ENCODE peak calls at places on chromosomes 12 and 14, in seven cellular contexts. One of them, this sample, is unnamed.
A peak's percentile ranks its signal among the peaks of the same experiment; 100 is the strongest.

GRCh38 chr12:77366616-77367015 is 301.2 kb upstream of the E2F7 start:
- DNase-seq in activated CD4-positive, alpha-beta T cell treated with anti-CD3 and anti-CD28 coated beads, Interleukin-2, amount 10 ng/mL, durations not matched to agents 7 days and 5 days: no peak
- DNase-seq in uterus: no peak
- DNase-seq in anterior cingulate cortex: no peak
- DNase-seq in WTC11: no peak
- DNase-seq in osteoblast: no peak
- DNase-seq in NCI-H2029 treated with DMSO at 0.1 percent for 48 hours: no peak
- DNase-seq in this sample: no peak

GRCh38 chr12:92614502-92614901 is 88.3 kb upstream of the PLEKHG7 start:
- DNase-seq in activated CD4-positive, alpha-beta T cell treated with anti-CD3 and anti-CD28 coated beads, Interleukin-2, amount 10 ng/mL, durations not matched to agents 7 days and 5 days: no peak
- DNase-seq in uterus: no peak
- DNase-seq in anterior cingulate cortex: no peak
- DNase-seq in WTC11: no peak
- DNase-seq in osteoblast: no peak
- DNase-seq in NCI-H2029 treated with DMSO at 0.1 percent for 48 hours: no peak
- DNase-seq in this sample: no peak

GRCh38 chr12:131445184-131445974 is 265.5 kb upstream of the SFSWAP start:
- DNase-seq in activated CD4-positive, alpha-beta T cell treated with anti-CD3 and anti-CD28 coated beads, Interleukin-2, amount 10 ng/mL, durations not matched to agents 7 days and 5 days: no peak
- DNase-seq in uterus: no peak
- DNase-seq in anterior cingulate cortex: no peak
- DNase-seq in WTC11: no peak
- DNase-seq in osteoblast: no peak
- DNase-seq in NCI-H2029 treated with DMSO at 0.1 percent for 48 hours: no peak
- DNase-seq in this sample: no peak

GRCh38 chr14:69315302-69315701 is 55.3 kb downstream of the GALNT16 start:
- DNase-seq in activated CD4-positive, alpha-beta T cell treated with anti-CD3 and anti-CD28 coated beads, Interleukin-2, amount 10 ng/mL, durations not matched to agents 7 days and 5 days: no peak
- DNase-seq in uterus: peak; percentile 49
- DNase-seq in anterior cingulate cortex: no peak
- DNase-seq in WTC11: peak; percentile 1
- DNase-seq in osteoblast: no peak
- DNase-seq in NCI-H2029 treated with DMSO at 0.1 percent for 48 hours: no peak
- DNase-seq in this sample: no peak

GRCh38 chr14:22221508-22221907 is 367.5 kb downstream of the DAD1 start:
- DNase-seq in activated CD4-positive, alpha-beta T cell treated with anti-CD3 and anti-CD28 coated beads, Interleukin-2, amount 10 ng/mL, durations not matched to agents 7 days and 5 days: peak; percentile 6
- DNase-seq in uterus: no peak
- DNase-seq in anterior cingulate cortex: no peak
- DNase-seq in WTC11: no peak
- DNase-seq in osteoblast: no peak
- DNase-seq in NCI-H2029 treated with DMSO at 0.1 percent for 48 hours: no peak
- DNase-seq in this sample: no peak

GRCh38 chr12:69966839-69967238 is 141.8 kb downstream of the MYRFL start:
- DNase-seq in activated CD4-positive, alpha-beta T cell treated with anti-CD3 and anti-CD28 coated beads, Interleukin-2, amount 10 ng/mL, durations not matched to agents 7 days and 5 days: no peak
- DNase-seq in uterus: no peak
- DNase-seq in anterior cingulate cortex: no peak
- DNase-seq in WTC11: no peak
- DNase-seq in osteoblast: no peak
- DNase-seq in NCI-H2029 treated with DMSO at 0.1 percent for 48 hours: no peak
- DNase-seq in this sample: no peak

GRCh38 chr14:59229653-59230406 is 41.4 kb downstream of the DAAM1 start:
- DNase-seq in activated CD4-positive, alpha-beta T cell treated with anti-CD3 and anti-CD28 coated beads, Interleukin-2, amount 10 ng/mL, durations not matched to agents 7 days and 5 days: peak; percentile 16
- DNase-seq in uterus: no peak
- DNase-seq in anterior cingulate cortex: no peak
- DNase-seq in WTC11: no peak
- DNase-seq in osteoblast: peak; percentile 35
- DNase-seq in NCI-H2029 treated with DMSO at 0.1 percent for 48 hours: no peak
- DNase-seq in this sample: no peak

GRCh38 chr12:64042901-64043300 is 179.2 kb downstream of the KICS2 start:
- DNase-seq in activated CD4-positive, alpha-beta T cell treated with anti-CD3 and anti-CD28 coated beads, Interleukin-2, amount 10 ng/mL, durations not matched to agents 7 days and 5 days: no peak
- DNase-seq in uterus: no peak
- DNase-seq in anterior cingulate cortex: no peak
- DNase-seq in WTC11: no peak
- DNase-seq in osteoblast: no peak
- DNase-seq in NCI-H2029 treated with DMSO at 0.1 percent for 48 hours: no peak
- DNase-seq in this sample: no peak

GRCh38 chr12:6606331-6607131 is 648 bp downstream of the CHD4 start:
- DNase-seq in activated CD4-positive, alpha-beta T cell treated with anti-CD3 and anti-CD28 coated beads, Interleukin-2, amount 10 ng/mL, durations not matched to agents 7 days and 5 days: peak; percentile 64
- DNase-seq in uterus: peak; percentile 74
- DNase-seq in anterior cingulate cortex: peak; percentile 27
- DNase-seq in WTC11: peak; percentile 44
- DNase-seq in osteoblast: peak; percentile 91
- DNase-seq in NCI-H2029 treated with DMSO at 0.1 percent for 48 hours: no peak
- DNase-seq in this sample: peak; percentile 67

GRCh38 chr12:54935235-54935951 is 49.2 kb downstream of the TESPA1 start:
- DNase-seq in activated CD4-positive, alpha-beta T cell treated with anti-CD3 and anti-CD28 coated beads, Interleukin-2, amount 10 ng/mL, durations not matched to agents 7 days and 5 days: peak; percentile 60
- DNase-seq in uterus: no peak
- DNase-seq in anterior cingulate cortex: no peak
- DNase-seq in WTC11: no peak
- DNase-seq in osteoblast: no peak
- DNase-seq in NCI-H2029 treated with DMSO at 0.1 percent for 48 hours: no peak
- DNase-seq in this sample: no peak

GRCh38 chr14:104429291-104429861 is 150.2 kb upstream of the C14orf180 start:
- DNase-seq in activated CD4-positive, alpha-beta T cell treated with anti-CD3 and anti-CD28 coated beads, Interleukin-2, amount 10 ng/mL, durations not matched to agents 7 days and 5 days: no peak
- DNase-seq in uterus: no peak
- DNase-seq in anterior cingulate cortex: no peak
- DNase-seq in WTC11: no peak
- DNase-seq in osteoblast: peak; percentile 51
- DNase-seq in NCI-H2029 treated with DMSO at 0.1 percent for 48 hours: no peak
- DNase-seq in this sample: peak; percentile 34

GRCh38 chr12:75795125-75795524 is 236.5 kb downstream of the PHLDA1 start:
- DNase-seq in activated CD4-positive, alpha-beta T cell treated with anti-CD3 and anti-CD28 coated beads, Interleukin-2, amount 10 ng/mL, durations not matched to agents 7 days and 5 days: no peak
- DNase-seq in uterus: no peak
- DNase-seq in anterior cingulate cortex: no peak
- DNase-seq in WTC11: no peak
- DNase-seq in osteoblast: no peak
- DNase-seq in NCI-H2029 treated with DMSO at 0.1 percent for 48 hours: no peak
- DNase-seq in this sample: no peak

GRCh38 chr12:47885566-47885965 is 19.2 kb downstream of the VDR start:
- DNase-seq in activated CD4-positive, alpha-beta T cell treated with anti-CD3 and anti-CD28 coated beads, Interleukin-2, amount 10 ng/mL, durations not matched to agents 7 days and 5 days: no peak
- DNase-seq in uterus: no peak
- DNase-seq in anterior cingulate cortex: no peak
- DNase-seq in WTC11: no peak
- DNase-seq in osteoblast: no peak
- DNase-seq in NCI-H2029 treated with DMSO at 0.1 percent for 48 hours: no peak
- DNase-seq in this sample: no peak

This sample was measured in right atrium auricular region.